ENCODE peak calls at places on chromosome 3, in five cellular contexts. One of them, this sample, is unnamed.

GRCh38 chr3:172094621-172095557 is 55.5 kb downstream of the FNDC3B start:
- DNase-seq in A549: no peak
- DNase-seq in HepG2: no peak
- DNase-seq in H1: no peak
- DNase-seq in GM12878: peak
- DNase-seq in this sample: no peak

GRCh38 chr3:166283856-166284255 is 446.6 kb upstream of the BCHE start:
- DNase-seq in H1: no peak
- DNase-seq in HepG2: no peak
- DNase-seq in GM12878: no peak
- DNase-seq in A549: no peak
- DNase-seq in this sample: peak

GRCh38 chr3:129314757-129315385 is 36.2 kb downstream of the HMCES start:
- DNase-seq in A549: peak
- DNase-seq in H1: peak
- DNase-seq in HepG2: peak
- DNase-seq in GM12878: no peak
- DNase-seq in this sample: peak

GRCh38 chr3:48402281-48402732 is 27.6 kb downstream of the PLXNB1 start:
- DNase-seq in HepG2: no peak
- DNase-seq in A549: no peak
- DNase-seq in H1: peak
- DNase-seq in GM12878: no peak
- DNase-seq in this sample: peak

GRCh38 chr3:176431986-176432385 is 765.3 kb downstream of the TBL1XR1 start:
- DNase-seq in HepG2: no peak
- DNase-seq in A549: no peak
- DNase-seq in H1: no peak
- DNase-seq in GM12878: no peak
- DNase-seq in this sample: no peak

GRCh38 chr3:20511863-20512262 is 325.9 kb upstream of the SGO1 start:
- DNase-seq in HepG2: peak
- DNase-seq in H1: peak
- DNase-seq in GM12878: no peak
- DNase-seq in A549: peak
- DNase-seq in this sample: peak

GRCh38 chr3:55966566-55966965 is 479.5 kb upstream of the WNT5A start:
- DNase-seq in H1: no peak
- DNase-seq in HepG2: no peak
- DNase-seq in GM12878: no peak
- DNase-seq in A549: no peak
- DNase-seq in this sample: no peak

GRCh38 chr3:135224963-135225362 is 429.9 kb downstream of the EPHB1 start:
- DNase-seq in GM12878: peak
- DNase-seq in H1: no peak
- DNase-seq in A549: no peak
- DNase-seq in HepG2: no peak
- DNase-seq in this sample: no peak

GRCh38 chr3:43094381-43094780 is 11.5 kb downstream of the POMGNT2 start:
- DNase-seq in H1: no peak
- DNase-seq in A549: no peak
- DNase-seq in HepG2: no peak
- DNase-seq in GM12878: no peak
- DNase-seq in this sample: no peak

GRCh38 chr3:62261800-62262199 is 111.5 kb downstream of the FEZF2 start:
- DNase-seq in A549: no peak
- DNase-seq in GM12878: no peak
- DNase-seq in HepG2: no peak
- DNase-seq in H1: no peak
- DNase-seq in this sample: no peak

GRCh38 chr3:55617385-55617784 is 130.3 kb upstream of the WNT5A start:
- DNase-seq in GM12878: no peak
- DNase-seq in HepG2: no peak
- DNase-seq in A549: no peak
- DNase-seq in H1: no peak
- DNase-seq in this sample: no peak

GRCh38 chr3:149646181-149646766 is 11.6 kb downstream of the WWTR1 start:
- DNase-seq in HepG2: no peak
- DNase-seq in H1: no peak
- DNase-seq in GM12878: no peak
- DNase-seq in A549: peak
- DNase-seq in this sample: no peak

GRCh38 chr3:132032959-132033358 is 1.9 kb downstream of the CPNE4 start:
- DNase-seq in HepG2: no peak
- DNase-seq in H1: no peak
- DNase-seq in A549: no peak
- DNase-seq in GM12878: no peak
- DNase-seq in this sample: no peak

GRCh38 chr3:140203510-140203909 is 268.5 kb downstream of the CLSTN2 start:
- DNase-seq in HepG2: no peak
- DNase-seq in H1: no peak
- DNase-seq in GM12878: no peak
- DNase-seq in A549: no peak
- DNase-seq in this sample: no peak

GRCh38 chr3:181333394-181333793 is 343.9 kb upstream of the DNAJC19 start:
- DNase-seq in HepG2: no peak
- DNase-seq in A549: no peak
- DNase-seq in H1: no peak
- DNase-seq in GM12878: no peak
- DNase-seq in this sample: no peak

GRCh38 chr3:32106929-32107362 is 526 bp downstream of the GPD1L start:
- DNase-seq in GM12878: no peak
- DNase-seq in HepG2: no peak
- DNase-seq in H1: peak
- DNase-seq in A549: no peak
- DNase-seq in this sample: peak

GRCh38 chr3:48018841-48019240 is 2.6 kb upstream of the MAP4 start:
- DNase-seq in H1: no peak
- DNase-seq in A549: no peak
- DNase-seq in GM12878: no peak
- DNase-seq in HepG2: peak
- DNase-seq in this sample: no peak

GRCh38 chr3:535566-536416 is 339.2 kb downstream of the CHL1 start:
- DNase-seq in H1: peak
- DNase-seq in A549: no peak
- DNase-seq in HepG2: no peak
- DNase-seq in GM12878: no peak
- DNase-seq in this sample: no peak

GRCh38 chr3:172089250-172089649 is 49.9 kb downstream of the FNDC3B start:
- DNase-seq in H1: no peak
- DNase-seq in A549: no peak
- DNase-seq in GM12878: no peak
- DNase-seq in HepG2: no peak
- DNase-seq in this sample: no peak

GRCh38 chr3:104992618-104993017 is 374.1 kb upstream of the ALCAM start:
- DNase-seq in HepG2: no peak
- DNase-seq in GM12878: no peak
- DNase-seq in A549: no peak
- DNase-seq in H1: no peak
- DNase-seq in this sample: no peak

GRCh38 chr3:197737319-197737649 is 580 bp upstream of the RUBCN start:
- DNase-seq in GM12878: no peak
- DNase-seq in A549: no peak
- DNase-seq in HepG2: no peak
- DNase-seq in H1: no peak
- DNase-seq in this sample: no peak

GRCh38 chr3:100682056-100682853 is 27.0 kb upstream of the TFG start:
- DNase-seq in GM12878: no peak
- DNase-seq in A549: no peak
- DNase-seq in HepG2: no peak
- DNase-seq in H1: no peak
- DNase-seq in this sample: no peak

GRCh38 chr3:143375698-143376097 is 256.1 kb downstream of the CHST2 start:
- DNase-seq in H1: no peak
- DNase-seq in GM12878: no peak
- DNase-seq in HepG2: no peak
- DNase-seq in A549: no peak
- DNase-seq in this sample: no peak

GRCh38 chr3:81352867-81353266 is 408.6 kb downstream of the GBE1 start:
- DNase-seq in HepG2: peak
- DNase-seq in A549: no peak
- DNase-seq in H1: no peak
- DNase-seq in GM12878: no peak
- DNase-seq in this sample: peak

GRCh38 chr3:114411292-114411691 is 117.5 kb downstream of the TIGIT start:
- DNase-seq in A549: no peak
- DNase-seq in HepG2: no peak
- DNase-seq in H1: no peak
- DNase-seq in GM12878: no peak
- DNase-seq in this sample: no peak

GRCh38 chr3:128152419-128153155 is 694 bp upstream of the EEFSEC start:
- DNase-seq in GM12878: no peak
- DNase-seq in A549: no peak
- DNase-seq in H1: no peak
- DNase-seq in HepG2: peak
- DNase-seq in this sample: no peak

GRCh38 chr3:61168286-61168685 is 83.0 kb downstream of the FHIT start:
- DNase-seq in H1: no peak
- DNase-seq in GM12878: no peak
- DNase-seq in A549: no peak
- DNase-seq in HepG2: no peak
- DNase-seq in this sample: no peak

GRCh38 chr3:2514031-2514430 is 415.4 kb downstream of the CNTN4 start:
- DNase-seq in HepG2: no peak
- DNase-seq in A549: no peak
- DNase-seq in H1: no peak
- DNase-seq in GM12878: no peak
- DNase-seq in this sample: no peak

GRCh38 chr3:2516762-2517441 is 418.2 kb downstream of the CNTN4 start:
- DNase-seq in A549: no peak
- DNase-seq in H1: no peak
- DNase-seq in GM12878: no peak
- DNase-seq in HepG2: no peak
- DNase-seq in this sample: no peak

GRCh38 chr3:2510746-2511145 is 412.1 kb downstream of the CNTN4 start:
- DNase-seq in A549: no peak
- DNase-seq in H1: no peak
- DNase-seq in HepG2: no peak
- DNase-seq in GM12878: no peak
- DNase-seq in this sample: no peak

GRCh38 chr3:2511356-2511755 is 412.7 kb downstream of the CNTN4 start:
- DNase-seq in A549: no peak
- DNase-seq in HepG2: no peak
- DNase-seq in GM12878: no peak
- DNase-seq in H1: peak
- DNase-seq in this sample: no peak
- TF ChIP-seq MAX in A549: no peak
- TF ChIP-seq MAX in HepG2: no peak
- TF ChIP-seq MAX in GM12878: no peak
- TF ChIP-seq MAX in H1: no peak
- TF ChIP-seq MAX in this sample: no peak

DNA sequence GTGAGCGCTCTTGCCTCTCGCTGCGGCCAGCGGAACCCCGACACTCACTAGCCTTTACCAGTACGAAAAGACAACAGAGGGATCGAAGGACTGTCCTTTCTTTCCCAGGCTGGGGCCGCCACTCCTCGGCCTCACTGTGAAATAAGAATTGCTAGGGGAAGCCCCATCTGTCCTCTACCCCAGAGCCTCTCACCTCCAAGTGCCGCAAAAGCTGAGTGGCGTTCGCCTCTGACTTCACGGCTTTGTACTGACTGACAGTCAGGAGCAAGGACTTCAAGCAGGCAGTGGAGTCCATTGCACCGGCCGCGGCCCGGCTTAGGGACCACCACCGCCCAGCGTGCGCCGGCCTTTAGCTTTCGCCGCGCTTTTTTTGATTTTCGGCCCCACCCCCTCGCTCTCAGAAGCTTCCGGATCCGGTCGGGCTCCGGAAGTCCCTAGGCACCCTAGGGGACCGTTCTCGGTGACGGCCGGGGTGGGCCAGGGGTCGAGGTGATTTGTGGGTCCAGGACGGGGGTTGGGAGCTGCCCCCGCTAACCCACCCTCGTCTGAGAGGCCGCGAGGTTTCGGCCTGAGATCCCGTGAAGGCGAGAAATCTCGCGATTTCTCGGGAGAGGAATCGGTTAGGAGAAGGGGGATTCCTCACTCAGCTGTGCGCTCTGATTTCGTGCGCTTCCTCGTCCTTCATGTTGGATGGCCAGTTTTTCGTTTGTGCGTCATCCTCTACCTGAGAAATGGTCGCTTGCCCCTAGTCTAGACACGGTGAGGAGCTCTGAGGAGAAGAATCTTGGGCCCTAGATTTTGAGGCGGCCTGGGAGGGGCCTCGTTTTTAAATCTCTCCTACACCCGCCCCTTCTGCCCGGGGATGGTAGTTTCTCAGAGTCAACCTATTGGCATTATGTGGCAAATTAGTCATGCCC is at the start of the genes CIP2A and DZIP3:
- DNase-seq in HepG2: peak
- DNase-seq in GM12878: peak
- DNase-seq in A549: peak
- DNase-seq in H1: peak
- DNase-seq in this sample: peak
- TF ChIP-seq CTCF in HepG2: no peak
- TF ChIP-seq CTCF in GM12878: no peak
- TF ChIP-seq CTCF in A549: no peak
- TF ChIP-seq CTCF in H1: no peak
- TF ChIP-seq CTCF in this sample: no peak

GRCh38 chr3:195095035-195095703 is 175.8 kb downstream of the XXYLT1 start:
- DNase-seq in A549: no peak
- DNase-seq in HepG2: no peak
- DNase-seq in H1: no peak
- DNase-seq in GM12878: peak
- DNase-seq in this sample: peak
- TF ChIP-seq POLR2A in A549: no peak
- TF ChIP-seq POLR2A in HepG2: no peak
- TF ChIP-seq POLR2A in H1: no peak
- TF ChIP-seq POLR2A in GM12878: peak
- TF ChIP-seq POLR2A in this sample: no peak

DNA sequence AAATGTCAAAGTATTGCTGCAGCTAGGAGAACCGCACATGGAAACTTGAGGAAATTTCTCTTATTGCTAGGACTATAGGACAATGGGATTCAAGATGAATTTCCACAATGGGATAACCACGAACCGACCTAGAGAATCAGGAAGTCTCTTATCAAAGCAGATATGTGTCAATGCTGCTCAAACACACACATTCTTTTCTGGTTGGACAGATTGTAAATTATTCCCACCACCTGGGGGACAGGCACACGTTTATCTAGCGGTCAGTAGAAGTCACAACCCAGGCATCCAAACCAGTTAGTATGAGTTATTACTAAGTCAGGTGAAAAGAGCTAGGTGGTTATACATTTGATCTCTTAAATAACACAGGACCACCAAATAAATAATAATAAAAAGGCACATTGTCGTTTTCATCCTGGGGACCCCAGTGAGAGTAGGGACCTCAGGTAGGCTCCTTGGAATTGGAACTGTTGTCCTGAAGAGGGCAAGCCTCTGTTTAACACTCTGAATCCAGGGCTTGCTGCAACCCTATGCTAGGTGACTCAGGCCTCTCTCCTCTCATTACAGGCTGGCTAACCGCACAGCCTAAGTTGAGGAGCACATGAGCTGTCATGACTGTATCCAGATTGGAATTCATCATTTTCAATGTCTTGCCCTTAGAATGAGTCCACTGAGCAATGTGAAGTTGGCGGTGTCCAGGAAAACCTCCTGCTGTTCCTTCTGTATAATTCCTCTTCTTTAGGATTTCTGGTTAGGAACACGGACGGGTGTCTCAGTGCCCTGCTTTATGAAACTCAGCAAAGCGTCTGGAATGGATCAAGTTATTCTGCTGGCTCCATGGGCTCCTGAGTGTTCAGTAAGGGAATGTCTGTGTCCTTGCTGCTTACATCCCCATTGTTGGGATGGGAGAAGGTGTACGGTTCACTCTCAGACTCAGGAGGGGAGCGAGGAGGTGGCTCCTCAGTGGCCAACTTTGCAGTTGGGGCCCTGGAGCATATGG is 59.0 kb downstream of the CLEC3B start:
- DNase-seq in H1: no peak
- DNase-seq in A549: no peak
- DNase-seq in HepG2: peak
- DNase-seq in GM12878: no peak
- DNase-seq in this sample: no peak
- TF ChIP-seq MAX in H1: no peak
- TF ChIP-seq MAX in A549: no peak
- TF ChIP-seq MAX in HepG2: no peak
- TF ChIP-seq MAX in GM12878: no peak
- TF ChIP-seq MAX in this sample: no peak